ENCODE peak calls at places on chromosomes 7 and 10, in six cellular contexts. One of them, this sample, is unnamed.

GRCh38 chr7:104843198-104843597 is 170.8 kb upstream of the KMT2E start:
- DNase-seq in gastrocnemius medialis: no peak
- DNase-seq in right lobe of liver: no peak
- DNase-seq in right atrium auricular region: no peak
- DNase-seq in tibial nerve: no peak
- DNase-seq in upper lobe of left lung: no peak
- DNase-seq in this sample: no peak

GRCh38 chr7:36583318-36583717 is 141.0 kb downstream of the AOAH start:
- DNase-seq in tibial nerve: no peak
- DNase-seq in right atrium auricular region: no peak
- DNase-seq in upper lobe of left lung: no peak
- DNase-seq in gastrocnemius medialis: no peak
- DNase-seq in right lobe of liver: no peak
- DNase-seq in this sample: no peak

GRCh38 chr10:84156768-84157167 is 16.8 kb upstream of the GPR15LG start:
- DNase-seq in tibial nerve: no peak
- DNase-seq in upper lobe of left lung: no peak
- DNase-seq in gastrocnemius medialis: no peak
- DNase-seq in right atrium auricular region: no peak
- DNase-seq in right lobe of liver: no peak
- DNase-seq in this sample: no peak

GRCh38 chr10:72388062-72388461 is 33.3 kb upstream of the DNAJB12 start:
- DNase-seq in right lobe of liver: no peak
- DNase-seq in right atrium auricular region: no peak
- DNase-seq in gastrocnemius medialis: no peak
- DNase-seq in upper lobe of left lung: no peak
- DNase-seq in tibial nerve: no peak
- DNase-seq in this sample: no peak

GRCh38 chr7:130063036-130063435 is 7.3 kb upstream of the KLHDC10 start:
- DNase-seq in right atrium auricular region: no peak
- DNase-seq in upper lobe of left lung: no peak
- DNase-seq in tibial nerve: no peak
- DNase-seq in gastrocnemius medialis: peak; percentile 9
- DNase-seq in right lobe of liver: peak; percentile 67
- DNase-seq in this sample: no peak

GRCh38 chr7:105006367-105007139 is 7.5 kb upstream of the KMT2E start:
- DNase-seq in right atrium auricular region: no peak
- DNase-seq in tibial nerve: no peak
- DNase-seq in right lobe of liver: no peak
- DNase-seq in upper lobe of left lung: no peak
- DNase-seq in gastrocnemius medialis: no peak
- DNase-seq in this sample: peak; percentile 46

GRCh38 chr7:43454936-43455518 is 127.9 kb upstream of the STK17A start:
- DNase-seq in upper lobe of left lung: no peak
- DNase-seq in tibial nerve: no peak
- DNase-seq in right lobe of liver: no peak
- DNase-seq in right atrium auricular region: no peak
- DNase-seq in gastrocnemius medialis: no peak
- DNase-seq in this sample: no peak

GRCh38 chr7:151902306-151902705 is 25.4 kb upstream of the PRKAG2 start:
- DNase-seq in gastrocnemius medialis: no peak
- DNase-seq in right atrium auricular region: no peak
- DNase-seq in tibial nerve: no peak
- DNase-seq in right lobe of liver: no peak
- DNase-seq in upper lobe of left lung: no peak
- DNase-seq in this sample: no peak

GRCh38 chr10:60186315-60187071 is 203.2 kb downstream of the ANK3 start:
- DNase-seq in upper lobe of left lung: no peak
- DNase-seq in gastrocnemius medialis: peak; percentile 37
- DNase-seq in tibial nerve: no peak
- DNase-seq in right atrium auricular region: peak; percentile 74
- DNase-seq in right lobe of liver: peak; percentile 74
- DNase-seq in this sample: peak; percentile 23

GRCh38 chr10:125692246-125692931 is 9.4 kb upstream of the TEX36 start:
- DNase-seq in right lobe of liver: no peak
- DNase-seq in gastrocnemius medialis: no peak
- DNase-seq in right atrium auricular region: no peak
- DNase-seq in upper lobe of left lung: no peak
- DNase-seq in tibial nerve: no peak
- DNase-seq in this sample: no peak

GRCh38 chr7:114402866-114403635 is 11.6 kb upstream of the FOXP2 start:
- DNase-seq in tibial nerve: no peak
- DNase-seq in right atrium auricular region: no peak
- DNase-seq in upper lobe of left lung: no peak
- DNase-seq in gastrocnemius medialis: no peak
- DNase-seq in right lobe of liver: no peak
- DNase-seq in this sample: no peak

GRCh38 chr7:17144313-17144712 is 154.1 kb upstream of the AHR start:
- DNase-seq in gastrocnemius medialis: no peak
- DNase-seq in upper lobe of left lung: no peak
- DNase-seq in right lobe of liver: no peak
- DNase-seq in tibial nerve: no peak
- DNase-seq in right atrium auricular region: no peak
- DNase-seq in this sample: no peak

GRCh38 chr10:1737222-1738061 is at the start of gene ADARB2:
- DNase-seq in right atrium auricular region: no peak
- DNase-seq in right lobe of liver: no peak
- DNase-seq in gastrocnemius medialis: no peak
- DNase-seq in upper lobe of left lung: peak; percentile 84
- DNase-seq in tibial nerve: peak; percentile 29
- DNase-seq in this sample: no peak

GRCh38 chr7:95686109-95686508 is 86.2 kb upstream of the DYNC1I1 start:
- DNase-seq in tibial nerve: peak; percentile 50
- DNase-seq in gastrocnemius medialis: peak; percentile 59
- DNase-seq in upper lobe of left lung: no peak
- DNase-seq in right lobe of liver: peak; percentile 62
- DNase-seq in right atrium auricular region: peak; percentile 69
- DNase-seq in this sample: peak; percentile 69

GRCh38 chr7:117619690-117620089 is 139.9 kb downstream of the CFTR start:
- DNase-seq in right atrium auricular region: no peak
- DNase-seq in upper lobe of left lung: no peak
- DNase-seq in right lobe of liver: no peak
- DNase-seq in tibial nerve: no peak
- DNase-seq in gastrocnemius medialis: no peak
- DNase-seq in this sample: no peak

GRCh38 chr10:24385776-24386175 is 176.8 kb downstream of the KIAA1217 start:
- DNase-seq in right lobe of liver: no peak
- DNase-seq in gastrocnemius medialis: no peak
- DNase-seq in tibial nerve: no peak
- DNase-seq in right atrium auricular region: no peak
- DNase-seq in upper lobe of left lung: no peak
- DNase-seq in this sample: no peak

GRCh38 chr7:111855842-111856227 is 293.5 kb upstream of the IMMP2L start:
- DNase-seq in right atrium auricular region: no peak
- DNase-seq in gastrocnemius medialis: no peak
- DNase-seq in tibial nerve: no peak
- DNase-seq in right lobe of liver: no peak
- DNase-seq in upper lobe of left lung: no peak
- DNase-seq in this sample: no peak

GRCh38 chr7:6310594-6310993 is 38.2 kb upstream of the CYTH3 start:
- DNase-seq in gastrocnemius medialis: no peak
- DNase-seq in right lobe of liver: no peak
- DNase-seq in upper lobe of left lung: no peak
- DNase-seq in right atrium auricular region: no peak
- DNase-seq in tibial nerve: no peak
- DNase-seq in this sample: no peak

GRCh38 chr7:155265960-155266359 is 31.7 kb upstream of the INSIG1 start:
- DNase-seq in upper lobe of left lung: no peak
- DNase-seq in right lobe of liver: no peak
- DNase-seq in tibial nerve: no peak
- DNase-seq in gastrocnemius medialis: no peak
- DNase-seq in right atrium auricular region: no peak
- DNase-seq in this sample: no peak

GRCh38 chr7:2004841-2005351 is 227.8 kb downstream of the MAD1L1 start:
- DNase-seq in gastrocnemius medialis: no peak
- DNase-seq in right lobe of liver: peak; percentile 41
- DNase-seq in upper lobe of left lung: peak; percentile 70
- DNase-seq in tibial nerve: no peak
- DNase-seq in right atrium auricular region: no peak
- DNase-seq in this sample: peak; percentile 29

GRCh38 chr10:122499491-122499941 is 38.2 kb downstream of the HTRA1 start:
- DNase-seq in upper lobe of left lung: no peak
- DNase-seq in gastrocnemius medialis: no peak
- DNase-seq in tibial nerve: peak; percentile 66
- DNase-seq in right atrium auricular region: no peak
- DNase-seq in right lobe of liver: no peak
- DNase-seq in this sample: peak; percentile 34

GRCh38 chr7:7665031-7665430 is 24.5 kb downstream of the UMAD1 start:
- DNase-seq in right lobe of liver: no peak
- DNase-seq in right atrium auricular region: no peak
- DNase-seq in gastrocnemius medialis: no peak
- DNase-seq in upper lobe of left lung: no peak
- DNase-seq in tibial nerve: no peak
- DNase-seq in this sample: no peak

GRCh38 chr7:7667187-7667586 is 26.6 kb downstream of the UMAD1 start:
- DNase-seq in right lobe of liver: no peak
- DNase-seq in tibial nerve: no peak
- DNase-seq in upper lobe of left lung: no peak
- DNase-seq in right atrium auricular region: no peak
- DNase-seq in gastrocnemius medialis: no peak
- DNase-seq in this sample: no peak

GRCh38 chr7:7664344-7664743 is 23.8 kb downstream of the UMAD1 start:
- DNase-seq in upper lobe of left lung: no peak
- DNase-seq in right lobe of liver: no peak
- DNase-seq in right atrium auricular region: no peak
- DNase-seq in tibial nerve: no peak
- DNase-seq in gastrocnemius medialis: no peak
- DNase-seq in this sample: no peak

GRCh38 chr7:7662527-7662926 is 22.0 kb downstream of the UMAD1 start:
- DNase-seq in right atrium auricular region: no peak
- DNase-seq in right lobe of liver: no peak
- DNase-seq in upper lobe of left lung: no peak
- DNase-seq in tibial nerve: no peak
- DNase-seq in gastrocnemius medialis: no peak
- DNase-seq in this sample: no peak
- TF ChIP-seq CTCF in right atrium auricular region: no peak
- TF ChIP-seq CTCF in right lobe of liver: peak; percentile 14
- TF ChIP-seq CTCF in upper lobe of left lung: no peak
- TF ChIP-seq CTCF in tibial nerve: no peak
- TF ChIP-seq CTCF in gastrocnemius medialis: no peak
- TF ChIP-seq CTCF in this sample: no peak

GRCh38 chr7:25122373-25122772 is 2.7 kb downstream of the CYCS start:
- DNase-seq in upper lobe of left lung: no peak
- DNase-seq in right lobe of liver: no peak
- DNase-seq in tibial nerve: no peak
- DNase-seq in gastrocnemius medialis: no peak
- DNase-seq in right atrium auricular region: no peak
- DNase-seq in this sample: no peak
- H3K36me3 ChIP-seq in upper lobe of left lung: peaks cover 8% of the 10 kb centered on the region
- H3K36me3 ChIP-seq in right lobe of liver: no peaks in the 10 kb centered on the region
- H3K36me3 ChIP-seq in tibial nerve: peaks cover 39% of the 10 kb centered on the region
- H3K36me3 ChIP-seq in gastrocnemius medialis: peaks cover 42% of the 10 kb centered on the region
- H3K36me3 ChIP-seq in right atrium auricular region: peaks cover 46% of the 10 kb centered on the region
- H3K36me3 ChIP-seq in this sample: peaks cover 5% of the 10 kb centered on the region

DNA sequence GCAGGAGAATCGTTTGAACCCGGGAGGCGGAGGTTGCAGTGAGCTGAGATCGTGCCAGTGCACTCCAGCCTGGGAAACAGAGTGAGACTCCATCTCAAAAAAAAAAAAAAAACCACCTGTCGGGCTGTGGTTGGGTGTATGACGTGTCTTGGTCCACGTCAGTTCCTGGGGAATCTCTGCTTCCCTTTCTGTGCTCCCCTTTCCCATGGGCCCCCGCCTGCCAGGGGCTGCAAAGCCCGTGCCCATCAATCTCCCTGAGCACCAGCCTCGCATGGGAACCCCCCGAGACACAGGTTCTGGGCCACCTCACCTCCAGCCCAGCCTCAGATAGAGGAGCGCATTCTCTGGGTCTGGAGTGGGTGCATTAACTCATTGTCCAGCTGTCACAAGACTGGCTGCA is 2.3 kb upstream of the SH2B2 start:
- DNase-seq in right atrium auricular region: no peak
- DNase-seq in upper lobe of left lung: no peak
- DNase-seq in tibial nerve: no peak
- DNase-seq in gastrocnemius medialis: no peak
- DNase-seq in right lobe of liver: no peak
- DNase-seq in this sample: no peak
- H3K4me1 ChIP-seq in right atrium auricular region: peaks cover 37% of the 10 kb centered on the region
- H3K4me1 ChIP-seq in upper lobe of left lung: peaks cover 30% of the 10 kb centered on the region
- H3K4me1 ChIP-seq in tibial nerve: peaks cover 32% of the 10 kb centered on the region
- H3K4me1 ChIP-seq in gastrocnemius medialis: peaks cover 31% of the 10 kb centered on the region
- H3K4me1 ChIP-seq in right lobe of liver: peaks cover 13% of the 10 kb centered on the region
- H3K4me1 ChIP-seq in this sample: peaks cover 21% of the 10 kb centered on the region

GRCh38 chr10:111319866-111320265 is 243.0 kb downstream of the ADRA2A start:
- DNase-seq in right lobe of liver: no peak
- DNase-seq in right atrium auricular region: no peak
- DNase-seq in tibial nerve: no peak
- DNase-seq in gastrocnemius medialis: no peak
- DNase-seq in upper lobe of left lung: no peak
- DNase-seq in this sample: no peak

GRCh38 chr10:111323567-111323966 is 246.7 kb downstream of the ADRA2A start:
- DNase-seq in right lobe of liver: no peak
- DNase-seq in tibial nerve: no peak
- DNase-seq in upper lobe of left lung: no peak
- DNase-seq in right atrium auricular region: no peak
- DNase-seq in gastrocnemius medialis: no peak
- DNase-seq in this sample: no peak
- TF ChIP-seq CTCF in right lobe of liver: no peak
- TF ChIP-seq CTCF in tibial nerve: no peak
- TF ChIP-seq CTCF in upper lobe of left lung: peak; percentile 23
- TF ChIP-seq CTCF in right atrium auricular region: no peak
- TF ChIP-seq CTCF in gastrocnemius medialis: no peak
- TF ChIP-seq CTCF in this sample: no peak

DNA sequence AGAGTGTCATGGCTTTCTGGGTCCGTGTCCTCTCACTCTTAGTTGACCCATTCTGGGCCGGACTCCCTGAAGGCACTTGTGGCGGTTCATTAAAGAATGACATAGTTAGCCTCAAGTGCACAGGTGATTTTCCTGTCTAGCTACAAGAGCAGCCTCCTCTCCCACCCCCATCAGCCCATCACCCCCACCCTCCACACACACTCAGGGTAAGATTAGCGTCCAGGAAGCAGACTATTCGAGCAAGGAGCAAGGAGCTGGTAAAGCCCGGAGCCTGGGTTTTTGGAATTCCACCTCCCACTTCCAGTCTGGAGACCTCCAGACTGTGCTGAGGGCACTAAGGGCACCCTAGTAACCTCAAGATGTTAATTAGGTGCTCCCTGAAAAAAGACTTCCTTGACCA is 39.5 kb downstream of the TACR2 start:
- DNase-seq in tibial nerve: no peak
- DNase-seq in right atrium auricular region: no peak
- DNase-seq in upper lobe of left lung: no peak
- DNase-seq in gastrocnemius medialis: no peak
- DNase-seq in right lobe of liver: no peak
- DNase-seq in this sample: no peak
- H3K36me3 ChIP-seq in tibial nerve: peaks cover 65% of the 10 kb centered on the region
- H3K36me3 ChIP-seq in right atrium auricular region: peaks cover 71% of the 10 kb centered on the region
- H3K36me3 ChIP-seq in upper lobe of left lung: peaks cover 6% of the 10 kb centered on the region
- H3K36me3 ChIP-seq in gastrocnemius medialis: peaks cover 28% of the 10 kb centered on the region
- H3K36me3 ChIP-seq in right lobe of liver: no peaks in the 10 kb centered on the region
- H3K36me3 ChIP-seq in this sample: no peaks in the 10 kb centered on the region

DNA sequence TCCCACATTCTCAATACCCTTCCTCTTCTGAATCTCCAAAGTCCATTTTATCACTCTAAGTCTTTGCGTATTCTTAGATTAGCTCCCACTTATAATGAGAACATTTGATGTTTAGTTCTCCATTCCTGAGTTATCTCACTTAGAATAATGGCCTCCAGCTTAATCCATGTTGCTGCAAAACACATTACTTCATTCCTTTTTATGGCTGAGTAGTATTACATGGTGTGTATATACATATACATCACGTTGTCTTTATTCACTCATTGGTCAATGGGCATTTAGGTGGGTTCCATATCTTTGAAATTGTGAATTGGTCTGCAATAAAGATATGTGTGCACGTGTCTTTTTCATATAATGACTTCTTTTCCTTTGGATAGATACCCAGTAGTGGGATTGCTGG is 32.3 kb downstream of the GPR22 start:
- DNase-seq in right atrium auricular region: no peak
- DNase-seq in right lobe of liver: no peak
- DNase-seq in tibial nerve: no peak
- DNase-seq in upper lobe of left lung: no peak
- DNase-seq in gastrocnemius medialis: no peak
- DNase-seq in this sample: no peak
- H3K4me1 ChIP-seq in right atrium auricular region: peaks cover 10% of the 10 kb centered on the region
- H3K4me1 ChIP-seq in right lobe of liver: peaks cover 8% of the 10 kb centered on the region
- H3K4me1 ChIP-seq in tibial nerve: no peaks in the 10 kb centered on the region
- H3K4me1 ChIP-seq in upper lobe of left lung: peaks cover 9% of the 10 kb centered on the region
- H3K4me1 ChIP-seq in gastrocnemius medialis: peaks cover 8% of the 10 kb centered on the region
- H3K4me1 ChIP-seq in this sample: peaks cover 3% of the 10 kb centered on the region

This sample was measured in mucosa of descending colon.